ENCODE peak calls at places on chromosomes 4 and X, in five cellular contexts. V, P, H, D and Y are unnamed samples. For H3K4me1, the result is how much of the 10 kb centered on the place peaks cover.

GRCh38 chr4:105998210-105998609 is 102.9 kb downstream of the NPNT start:
- DNase-seq in V (peak), P (no peak), H (no peak), D (no peak), Y (no peak)

GRCh38 chrX:116526010-116526409 is 63.2 kb upstream of the CT83 start:
- DNase-seq in V (no peak), P (no peak), H (no peak), D (no peak), Y (no peak)

GRCh38 chr4:7772708-7773385 is 166.8 kb downstream of the AFAP1 start:
- DNase-seq in V (no peak), P (no peak), H (no peak), D (no peak), Y (no peak)

GRCh38 chr4:173185832-173186545 is 17.4 kb downstream of the GALNT7 start:
- DNase-seq in V (no peak), P (no peak), H (peak), D (no peak), Y (no peak)

GRCh38 chr4:97370581-97370980 is 772.7 kb downstream of the STPG2 start:
- DNase-seq in V (peak), P (no peak), H (no peak), D (no peak), Y (peak)

GRCh38 chr4:76526585-76526990 is 91.6 kb downstream of the SHROOM3 start:
- DNase-seq in V (peak), P (no peak), H (no peak), D (no peak), Y (peak)

GRCh38 chrX:154833746-154834274 is 652 bp downstream of the SMIM9 start:
- DNase-seq in V (no peak), P (no peak), H (no peak), D (no peak), Y (no peak)

GRCh38 chr4:121053601-121054143 is 18.7 kb downstream of the NDNF start:
- DNase-seq in V (no peak), P (peak), H (no peak), D (peak), Y (peak)

GRCh38 chr4:169484485-169484884 is 127.9 kb downstream of the NEK1 start:
- DNase-seq in V (no peak), P (peak), H (no peak), D (no peak), Y (no peak)

GRCh38 chr4:173057906-173058305 is 110.7 kb upstream of the GALNT7 start:
- DNase-seq in V (no peak), P (peak), H (peak), D (no peak), Y (peak)

GRCh38 chr4:179051211-179051610 is 1609.0 kb upstream of the AGA start:
- DNase-seq in V (no peak), P (no peak), H (no peak), D (no peak), Y (no peak)

GRCh38 chr4:140652601-140653000 is 83.8 kb upstream of the UCP1 start:
- DNase-seq in V (no peak), P (no peak), H (no peak), D (no peak), Y (no peak)

GRCh38 chr4:152494020-152494419 is 41.9 kb downstream of the FBXW7 start:
- DNase-seq in V (no peak), P (no peak), H (no peak), D (no peak), Y (no peak)

GRCh38 chrX:72031118-72031517 is 100.6 kb downstream of the RTL5 start:
- DNase-seq in V (no peak), P (no peak), H (no peak), D (no peak), Y (no peak)

GRCh38 chrX:124098089-124098488 is 136.6 kb downstream of the STAG2 start:
- DNase-seq in V (peak), P (peak), H (peak), D (peak), Y (peak)

DNA sequence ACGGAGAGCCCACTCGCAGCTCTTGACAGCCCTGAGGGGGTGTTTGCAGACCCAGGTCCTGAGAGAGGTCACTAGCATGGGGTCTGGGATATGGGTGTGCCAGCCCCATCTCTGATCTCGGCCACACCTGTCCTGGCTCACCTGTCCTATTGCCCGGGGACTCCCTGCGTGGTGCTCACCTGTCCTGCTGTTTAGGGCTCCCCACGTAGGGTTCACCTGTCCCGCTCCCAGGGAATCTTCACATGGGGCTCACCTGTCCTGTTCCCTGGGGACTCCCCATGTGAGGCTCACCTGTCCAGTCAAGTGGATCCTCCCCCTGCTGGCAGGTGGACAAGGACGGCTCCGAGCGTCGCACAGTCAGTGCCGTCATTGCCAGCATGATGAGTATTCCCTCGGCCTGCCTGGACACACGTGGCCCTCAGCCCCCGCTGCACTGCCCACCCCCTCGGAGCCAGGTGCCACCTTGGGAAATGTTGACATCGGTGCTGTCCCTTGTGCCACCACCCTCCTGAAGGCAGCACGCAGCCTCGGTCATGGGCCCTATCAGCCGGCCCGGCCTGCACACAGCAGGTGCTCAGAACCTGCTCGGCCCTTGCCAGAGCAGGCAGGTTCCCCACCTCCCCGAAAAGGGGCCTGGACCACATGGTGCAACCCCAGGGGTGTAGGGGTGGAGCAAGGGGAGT is 6.3 kb downstream of the SLC49A3 start:
- DNase-seq in V (no peak), P (no peak), H (no peak), D (no peak), Y (no peak)
- H3K4me1 ChIP-seq in V (half or more), P (under half), H (under half), D (under half), Y (under half)

GRCh38 chr4:83535945-83536648 is at the start of gene GPAT3:
- DNase-seq in V (peak), P (peak), H (peak), D (peak), Y (peak)

GRCh38 chr4:83542225-83542624 is 6.3 kb downstream of the GPAT3 start:
- DNase-seq in V (no peak), P (no peak), H (no peak), D (no peak), Y (no peak)

GRCh38 chr4:83535520-83535944 is 376 bp upstream of the GPAT3 start:
- DNase-seq in V (peak), P (peak), H (peak), D (peak), Y (peak)

GRCh38 chr4:83536649-83537352 is 893 bp downstream of the GPAT3 start:
- DNase-seq in V (no peak), P (peak), H (no peak), D (no peak), Y (no peak)
- TF ChIP-seq EZH2 in V (no peak), P (no peak), H (no peak), D (no peak), Y (no peak)

DNA sequence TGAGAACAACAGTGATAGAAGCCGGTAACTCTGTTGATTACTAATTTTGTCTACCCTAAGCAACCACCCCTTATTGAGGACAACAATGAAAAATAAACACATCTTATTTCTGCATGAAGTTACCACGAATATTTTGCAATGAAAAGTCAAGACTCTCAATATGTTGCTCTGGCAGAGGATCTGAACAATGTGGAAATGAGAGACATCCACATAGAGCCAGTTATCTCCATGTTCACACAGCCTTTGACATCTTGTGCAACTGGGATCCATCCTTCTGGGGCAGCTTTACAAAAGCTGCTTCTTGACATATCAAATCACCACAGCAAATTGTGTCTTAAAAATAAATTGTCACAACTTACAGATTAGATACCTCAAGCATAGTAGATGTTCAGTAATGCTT is 10.2 kb downstream of the EDNRA start:
- DNase-seq in V (no peak), P (no peak), H (no peak), D (no peak), Y (no peak)
- H3K4me2 ChIP-seq in V (no peak), P (no peak), H (no peak), D (no peak), Y (no peak)

DNA sequence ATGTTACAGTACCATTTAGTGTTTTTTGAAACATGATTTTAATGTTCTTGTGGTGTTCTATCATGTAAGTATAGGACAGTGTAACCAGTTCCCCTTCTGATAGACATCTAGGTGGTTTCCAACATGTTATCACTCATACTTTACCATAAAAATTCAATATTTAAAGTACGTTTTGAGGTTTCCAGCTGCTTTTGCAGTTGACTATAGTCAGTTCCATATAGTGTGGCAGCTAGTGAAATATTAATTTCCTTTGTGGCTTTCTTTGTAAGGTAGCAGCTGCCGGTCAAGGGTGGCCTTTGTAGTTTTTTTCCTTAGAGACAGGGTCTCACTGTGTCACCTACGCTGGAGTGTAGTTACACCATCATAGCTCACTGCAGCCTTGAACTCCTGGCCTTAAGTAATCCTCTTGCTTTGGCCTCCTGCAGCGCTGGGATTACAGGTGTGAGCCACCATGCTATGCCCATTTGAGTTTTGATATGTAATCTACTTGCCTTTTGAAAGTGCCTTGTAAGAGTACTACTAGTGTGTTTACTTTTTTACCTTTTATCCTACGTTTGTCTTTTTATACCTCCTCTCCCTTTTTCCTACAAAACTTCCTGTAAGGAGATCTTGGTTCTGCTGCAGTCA is 63.0 kb downstream of the ARHGAP10 start:
- DNase-seq in V (peak), P (no peak), H (no peak), D (no peak), Y (no peak)
- H3K4me1 ChIP-seq in V (under half), P (under half), H (under half), D (under half), Y (under half)

DNA sequence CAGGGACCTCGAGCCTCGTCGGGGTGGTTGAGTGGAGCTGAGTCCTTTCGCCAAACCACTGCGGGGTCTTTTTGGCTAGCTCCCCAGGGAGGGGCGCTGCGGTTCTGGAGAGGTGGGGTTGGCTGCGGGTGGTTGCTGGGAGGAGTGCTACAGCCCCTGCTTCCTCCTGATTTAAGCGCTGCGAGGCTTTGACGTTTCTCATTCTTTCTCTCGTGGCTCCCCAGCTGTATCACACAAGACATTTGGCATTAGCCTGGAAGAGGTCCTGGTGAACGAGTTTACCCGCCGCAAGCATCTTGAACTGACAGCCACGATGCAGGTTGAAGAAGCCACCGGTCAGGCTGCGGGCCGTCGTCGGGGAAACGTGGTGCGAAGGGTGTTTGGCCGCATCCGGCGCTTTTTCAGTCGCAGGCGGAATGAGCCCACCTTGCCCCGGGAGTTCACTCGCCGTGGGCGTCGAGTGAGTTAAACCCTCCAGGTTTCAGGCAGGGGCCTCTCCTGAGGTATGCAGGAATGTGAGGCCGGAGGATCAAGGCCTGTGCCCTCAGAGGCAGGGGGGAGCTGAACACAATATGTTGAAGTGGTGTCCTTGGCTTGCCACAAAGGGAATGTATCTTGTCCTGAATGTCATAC is 25.5 kb downstream of the ARHGAP36 start:
- DNase-seq in V (peak), P (no peak), H (no peak), D (no peak), Y (no peak)
- TF ChIP-seq EZH2 in V (no peak), P (no peak), H (no peak), D (no peak), Y (no peak)